ENCODE peak calls at places on chromosomes 3 and 15, in nine cellular contexts. One of them, this sample, is unnamed.

GRCh38 chr3:120182613-120183524 is 88.6 kb upstream of the GSK3B start:
- DNase-seq in Right ventricle myocardium superior: no peak
- DNase-seq in HFFc6: peak
- DNase-seq in progenitor cell of endocrine pancreas: no peak
- DNase-seq in left ventricle myocardium superior: no peak
- DNase-seq in IMR-90: peak
- DNase-seq in natural killer cell treated with Interleukin-12 subunit alpha and Interleukin-12 subunit beta and Interleukin-15 and Interleukin-18, amount 100 ng/mL, for 72 hours: no peak
- DNase-seq in iPS DF 6.9: no peak
- DNase-seq in EH: peak
- DNase-seq in this sample: no peak

GRCh38 chr3:182092662-182093262 is 381.0 kb downstream of the SOX2 start:
- DNase-seq in Right ventricle myocardium superior: no peak
- DNase-seq in HFFc6: no peak
- DNase-seq in progenitor cell of endocrine pancreas: no peak
- DNase-seq in left ventricle myocardium superior: no peak
- DNase-seq in IMR-90: no peak
- DNase-seq in natural killer cell treated with Interleukin-12 subunit alpha and Interleukin-12 subunit beta and Interleukin-15 and Interleukin-18, amount 100 ng/mL, for 72 hours: no peak
- DNase-seq in iPS DF 6.9: no peak
- DNase-seq in EH: no peak
- DNase-seq in this sample: no peak

GRCh38 chr3:46025139-46025538 is 2.1 kb downstream of the XCR1 start:
- DNase-seq in Right ventricle myocardium superior: no peak
- DNase-seq in HFFc6: no peak
- DNase-seq in progenitor cell of endocrine pancreas: no peak
- DNase-seq in left ventricle myocardium superior: no peak
- DNase-seq in IMR-90: no peak
- DNase-seq in natural killer cell treated with Interleukin-12 subunit alpha and Interleukin-12 subunit beta and Interleukin-15 and Interleukin-18, amount 100 ng/mL, for 72 hours: no peak
- DNase-seq in iPS DF 6.9: no peak
- DNase-seq in EH: no peak
- DNase-seq in this sample: no peak

GRCh38 chr3:65685621-65686020 is 353.1 kb downstream of the MAGI1 start:
- DNase-seq in Right ventricle myocardium superior: no peak
- DNase-seq in HFFc6: no peak
- DNase-seq in progenitor cell of endocrine pancreas: no peak
- DNase-seq in left ventricle myocardium superior: no peak
- DNase-seq in IMR-90: peak
- DNase-seq in natural killer cell treated with Interleukin-12 subunit alpha and Interleukin-12 subunit beta and Interleukin-15 and Interleukin-18, amount 100 ng/mL, for 72 hours: no peak
- DNase-seq in iPS DF 6.9: no peak
- DNase-seq in EH: peak
- DNase-seq in this sample: no peak

GRCh38 chr3:197027151-197027895 is 2.3 kb downstream of the MELTF start:
- DNase-seq in Right ventricle myocardium superior: no peak
- DNase-seq in HFFc6: no peak
- DNase-seq in progenitor cell of endocrine pancreas: no peak
- DNase-seq in left ventricle myocardium superior: no peak
- DNase-seq in IMR-90: peak
- DNase-seq in natural killer cell treated with Interleukin-12 subunit alpha and Interleukin-12 subunit beta and Interleukin-15 and Interleukin-18, amount 100 ng/mL, for 72 hours: no peak
- DNase-seq in iPS DF 6.9: no peak
- DNase-seq in EH: no peak
- DNase-seq in this sample: no peak

GRCh38 chr3:128521715-128522114 is 28.7 kb upstream of the GATA2 start:
- DNase-seq in Right ventricle myocardium superior: no peak
- DNase-seq in HFFc6: no peak
- DNase-seq in progenitor cell of endocrine pancreas: no peak
- DNase-seq in left ventricle myocardium superior: no peak
- DNase-seq in IMR-90: no peak
- DNase-seq in natural killer cell treated with Interleukin-12 subunit alpha and Interleukin-12 subunit beta and Interleukin-15 and Interleukin-18, amount 100 ng/mL, for 72 hours: no peak
- DNase-seq in iPS DF 6.9: no peak
- DNase-seq in EH: peak
- DNase-seq in this sample: no peak

GRCh38 chr3:64399205-64399800 is 174.0 kb upstream of the PRICKLE2 start:
- DNase-seq in Right ventricle myocardium superior: no peak
- DNase-seq in HFFc6: peak
- DNase-seq in progenitor cell of endocrine pancreas: no peak
- DNase-seq in left ventricle myocardium superior: no peak
- DNase-seq in IMR-90: peak
- DNase-seq in natural killer cell treated with Interleukin-12 subunit alpha and Interleukin-12 subunit beta and Interleukin-15 and Interleukin-18, amount 100 ng/mL, for 72 hours: no peak
- DNase-seq in iPS DF 6.9: peak
- DNase-seq in EH: peak
- DNase-seq in this sample: peak

GRCh38 chr3:160667452-160667851 is 9.5 kb upstream of the ARL14 start:
- DNase-seq in Right ventricle myocardium superior: no peak
- DNase-seq in HFFc6: peak
- DNase-seq in progenitor cell of endocrine pancreas: no peak
- DNase-seq in left ventricle myocardium superior: no peak
- DNase-seq in IMR-90: peak
- DNase-seq in natural killer cell treated with Interleukin-12 subunit alpha and Interleukin-12 subunit beta and Interleukin-15 and Interleukin-18, amount 100 ng/mL, for 72 hours: no peak
- DNase-seq in iPS DF 6.9: no peak
- DNase-seq in EH: peak
- DNase-seq in this sample: no peak

GRCh38 chr3:30984855-30985793 is 90.7 kb upstream of the GADL1 start:
- DNase-seq in Right ventricle myocardium superior: no peak
- DNase-seq in HFFc6: no peak
- DNase-seq in progenitor cell of endocrine pancreas: no peak
- DNase-seq in left ventricle myocardium superior: no peak
- DNase-seq in IMR-90: peak
- DNase-seq in natural killer cell treated with Interleukin-12 subunit alpha and Interleukin-12 subunit beta and Interleukin-15 and Interleukin-18, amount 100 ng/mL, for 72 hours: no peak
- DNase-seq in iPS DF 6.9: no peak
- DNase-seq in EH: peak
- DNase-seq in this sample: no peak

GRCh38 chr15:75149911-75150709 is 51.6 kb upstream of the C15orf39 start:
- DNase-seq in Right ventricle myocardium superior: no peak
- DNase-seq in HFFc6: peak
- DNase-seq in progenitor cell of endocrine pancreas: no peak
- DNase-seq in left ventricle myocardium superior: no peak
- DNase-seq in IMR-90: peak
- DNase-seq in natural killer cell treated with Interleukin-12 subunit alpha and Interleukin-12 subunit beta and Interleukin-15 and Interleukin-18, amount 100 ng/mL, for 72 hours: no peak
- DNase-seq in iPS DF 6.9: no peak
- DNase-seq in EH: peak
- DNase-seq in this sample: no peak

GRCh38 chr3:170228093-170228766 is 6.0 kb downstream of the PRKCI start:
- DNase-seq in Right ventricle myocardium superior: no peak
- DNase-seq in HFFc6: peak
- DNase-seq in progenitor cell of endocrine pancreas: no peak
- DNase-seq in left ventricle myocardium superior: no peak
- DNase-seq in IMR-90: peak
- DNase-seq in natural killer cell treated with Interleukin-12 subunit alpha and Interleukin-12 subunit beta and Interleukin-15 and Interleukin-18, amount 100 ng/mL, for 72 hours: no peak
- DNase-seq in iPS DF 6.9: no peak
- DNase-seq in EH: peak
- DNase-seq in this sample: no peak

This sample was measured in SW 1271.